ENCODE peak calls at places on chromosome 20, in five cellular contexts. F, U, D, G and R are unnamed samples.

GRCh38 chr20:9329356-9330092 is 184.9 kb upstream of the LAMP5 start:
- DNase-seq in D (no peak), F (no peak), U (no peak), G (no peak), R (peak)

GRCh38 chr20:7859371-7859802 is 80.9 kb downstream of the HAO1 start:
- DNase-seq in D (peak), F (peak), U (no peak), G (peak), R (peak)

GRCh38 chr20:33835773-33836172 is 24.6 kb downstream of the CHMP4B start:
- DNase-seq in F (no peak), D (no peak), G (no peak), U (no peak), R (peak)

GRCh38 chr20:40986774-40987173 is 41.8 kb upstream of the TOP1 start:
- DNase-seq in F (no peak), G (no peak), U (no peak), D (no peak), R (no peak)

GRCh38 chr20:49482621-49483017 is at the start of gene KCNB1:
- DNase-seq in F (peak), D (peak), G (peak), U (peak), R (peak)

GRCh38 chr20:59580208-59580980 is 23.9 kb upstream of the PHACTR3 start:
- DNase-seq in G (no peak), D (no peak), F (no peak), U (no peak), R (no peak)

GRCh38 chr20:34512266-34512954 is 3.8 kb upstream of the DYNLRB1 start:
- DNase-seq in F (no peak), D (peak), U (no peak), G (peak), R (no peak)

GRCh38 chr20:59320850-59321631 is 20.6 kb downstream of the EDN3 start:
- DNase-seq in U (no peak), D (no peak), F (no peak), G (no peak), R (no peak)

GRCh38 chr20:17662333-17663039 is 19.6 kb downstream of the RRBP1 start:
- DNase-seq in G (peak), U (no peak), D (peak), F (no peak), R (peak)

GRCh38 chr20:17543531-17543961 is 12.4 kb upstream of the BFSP1 start:
- DNase-seq in U (no peak), F (no peak), G (peak), D (peak), R (no peak)

GRCh38 chr20:62027698-62028321 is 37.9 kb downstream of the TAF4 start:
- DNase-seq in F (no peak), G (no peak), U (no peak), D (no peak), R (no peak)

GRCh38 chr20:5710551-5710950 is 39.6 kb upstream of the SHLD1 start:
- DNase-seq in G (no peak), D (no peak), F (no peak), U (no peak), R (no peak)

GRCh38 chr20:60926831-60927230 is 325.2 kb upstream of the CDH4 start:
- DNase-seq in G (no peak), U (no peak), F (no peak), D (no peak), R (no peak)

GRCh38 chr20:21323640-21324039 is 20.5 kb downstream of the XRN2 start:
- DNase-seq in G (peak), F (no peak), D (peak), U (no peak), R (no peak)

GRCh38 chr20:17610566-17611289 is 40.9 kb downstream of the DSTN start:
- DNase-seq in F (no peak), U (peak), G (no peak), D (no peak), R (no peak)

GRCh38 chr20:17228624-17229061 is 1.8 kb downstream of the PCSK2 start:
- DNase-seq in G (no peak), U (peak), D (no peak), F (no peak), R (peak)

GRCh38 chr20:50286609-50287008 is 96.0 kb downstream of the CEBPB start:
- DNase-seq in U (peak), F (no peak), D (peak), G (peak), R (peak)

GRCh38 chr20:23100754-23101107 is 14.6 kb upstream of the CD93 start:
- DNase-seq in D (no peak), G (no peak), F (no peak), U (no peak), R (no peak)

GRCh38 chr20:19945732-19946670 is 71.2 kb upstream of the NAA20 start:
- DNase-seq in D (no peak), U (no peak), F (no peak), G (no peak), R (no peak)
- H3K18ac ChIP-seq in D (no peak), U (no peak), F (no peak), G (no peak), R (no peak)

DNA sequence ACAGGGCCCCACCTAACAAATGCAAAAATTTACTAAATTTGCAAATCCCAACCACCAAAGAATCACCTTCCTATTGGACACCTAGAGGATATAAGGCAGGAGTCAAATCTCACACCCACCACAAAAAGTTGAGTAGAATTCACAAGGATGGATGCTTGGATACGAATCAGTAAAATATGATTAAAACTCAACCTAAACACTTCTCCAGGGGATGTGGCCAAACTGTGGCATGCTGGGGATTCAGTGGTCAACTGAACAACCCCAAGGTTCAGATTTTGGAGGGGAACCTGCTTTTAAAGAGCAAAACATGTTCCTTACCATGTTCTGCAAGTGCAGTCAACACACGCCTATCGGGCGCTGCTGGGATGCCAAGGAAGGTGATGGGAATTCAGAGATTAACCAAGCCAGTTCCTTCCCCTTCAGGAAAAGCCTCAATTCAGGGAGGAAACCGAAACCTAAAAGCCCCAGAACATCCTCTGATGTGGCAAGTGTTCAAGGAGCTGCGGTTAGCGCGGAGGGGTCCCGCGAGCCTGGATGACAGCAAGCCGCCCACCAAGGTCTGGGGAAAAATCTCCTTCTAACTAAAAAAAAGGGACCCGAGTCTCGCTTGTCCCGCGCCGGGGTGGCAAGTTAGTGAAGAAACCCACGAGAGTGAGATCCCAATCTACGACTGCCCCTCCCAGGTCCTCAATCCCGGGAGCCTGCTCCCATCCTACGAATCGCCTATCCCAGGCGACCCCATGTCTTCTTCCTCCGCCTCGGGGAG is 893 bp downstream of the SAMHD1 start:
- DNase-seq in D (peak), G (peak), U (peak), F (peak), R (peak)
- H3K9ac ChIP-seq in D (peak), G (peak), U (peak), F (peak), R (peak)

GRCh38 chr20:43140719-43141118 is 49.0 kb downstream of the PTPRT start:
- DNase-seq in G (no peak), D (no peak), F (no peak), U (no peak), R (no peak)
- H3K23ac ChIP-seq in G (no peak), D (no peak), F (no peak), U (no peak), R (no peak)

GRCh38 chr20:63497946-63498935 is 642 bp downstream of the EEF1A2 start:
- DNase-seq in D (peak), F (no peak), G (peak), U (peak), R (peak)

GRCh38 chr20:63495771-63496403 is 3.0 kb downstream of the EEF1A2 start:
- DNase-seq in U (peak), G (peak), F (peak), D (peak), R (peak)

GRCh38 chr20:63495167-63495720 is 3.6 kb downstream of the EEF1A2 start:
- DNase-seq in U (no peak), F (no peak), G (no peak), D (no peak), R (no peak)

GRCh38 chr20:63497138-63497945 is 1.5 kb downstream of the EEF1A2 start:
- DNase-seq in F (no peak), D (no peak), U (peak), G (no peak), R (no peak)

GRCh38 chr20:63496404-63497120 is 2.3 kb downstream of the EEF1A2 start:
- DNase-seq in G (no peak), U (peak), F (no peak), D (no peak), R (no peak)
- H3K18ac ChIP-seq in G (no peak), U (no peak), F (peak), D (no peak), R (no peak)

GRCh38 chr20:2507464-2507863 is 1.3 kb downstream of the ZNF343 start:
- DNase-seq in G (no peak), F (no peak), D (peak), U (no peak), R (no peak)

GRCh38 chr20:2509468-2509781 is 710 bp upstream of the ZNF343 start:
- DNase-seq in G (no peak), U (no peak), F (no peak), D (no peak), R (peak)

GRCh38 chr20:2507875-2508630 is 662 bp downstream of the ZNF343 start:
- DNase-seq in G (no peak), D (peak), F (no peak), U (no peak), R (no peak)

GRCh38 chr20:2509794-2510193 is 1.1 kb upstream of the ZNF343 start:
- DNase-seq in D (no peak), F (no peak), U (no peak), G (no peak), R (peak)

DNA sequence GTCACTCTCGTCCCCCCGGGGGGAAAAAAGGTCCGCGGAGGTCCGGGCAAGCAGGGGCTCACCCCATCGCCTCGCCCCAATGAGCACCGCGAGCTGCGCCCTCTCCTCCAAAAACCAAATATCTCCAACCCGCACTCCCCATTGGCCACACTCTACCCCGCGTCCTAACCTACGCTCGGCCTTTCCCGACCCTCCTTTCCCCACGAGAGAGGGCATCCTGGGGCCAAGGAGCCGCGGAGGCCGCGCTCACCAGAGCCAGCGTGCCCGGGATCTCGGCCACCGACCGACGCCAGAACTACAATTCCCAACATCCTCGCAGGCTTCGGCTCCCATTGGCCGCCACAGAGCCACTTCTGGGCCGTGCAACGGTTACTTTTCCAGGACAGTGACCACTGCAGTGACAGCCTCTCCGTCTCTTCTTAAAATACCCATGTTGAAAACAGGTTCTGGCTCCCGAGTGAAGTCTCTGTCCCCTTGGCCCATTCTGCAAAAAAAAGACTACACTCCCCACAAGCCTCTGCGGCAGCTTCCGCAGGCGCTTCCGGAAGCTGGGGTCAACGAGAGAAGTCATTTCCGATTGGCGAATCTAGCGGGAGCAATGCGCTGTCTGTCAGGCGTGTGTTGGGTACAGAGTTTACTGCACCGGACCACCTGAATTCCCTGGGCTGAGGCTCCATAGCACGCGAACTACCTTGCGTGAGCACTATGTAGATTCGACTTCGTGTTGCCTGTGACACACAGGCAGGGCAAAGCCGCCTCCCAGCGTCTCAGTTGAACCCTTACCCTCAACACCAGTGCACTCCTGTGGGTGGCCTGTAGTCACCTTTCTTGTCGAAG is at the start of gene ZNF343:
- DNase-seq in F (peak), U (peak), D (peak), G (peak), R (peak)
- H3K9ac ChIP-seq in F (peak), U (peak), D (peak), G (peak), R (peak)

GRCh38 chr20:47216819-47217410 is 139.6 kb downstream of the ZMYND8 start:
- DNase-seq in F (no peak), D (no peak), G (no peak), U (no peak), R (no peak)
- H3K23ac ChIP-seq in F (no peak), D (no peak), G (no peak), U (no peak), R (no peak)

DNA sequence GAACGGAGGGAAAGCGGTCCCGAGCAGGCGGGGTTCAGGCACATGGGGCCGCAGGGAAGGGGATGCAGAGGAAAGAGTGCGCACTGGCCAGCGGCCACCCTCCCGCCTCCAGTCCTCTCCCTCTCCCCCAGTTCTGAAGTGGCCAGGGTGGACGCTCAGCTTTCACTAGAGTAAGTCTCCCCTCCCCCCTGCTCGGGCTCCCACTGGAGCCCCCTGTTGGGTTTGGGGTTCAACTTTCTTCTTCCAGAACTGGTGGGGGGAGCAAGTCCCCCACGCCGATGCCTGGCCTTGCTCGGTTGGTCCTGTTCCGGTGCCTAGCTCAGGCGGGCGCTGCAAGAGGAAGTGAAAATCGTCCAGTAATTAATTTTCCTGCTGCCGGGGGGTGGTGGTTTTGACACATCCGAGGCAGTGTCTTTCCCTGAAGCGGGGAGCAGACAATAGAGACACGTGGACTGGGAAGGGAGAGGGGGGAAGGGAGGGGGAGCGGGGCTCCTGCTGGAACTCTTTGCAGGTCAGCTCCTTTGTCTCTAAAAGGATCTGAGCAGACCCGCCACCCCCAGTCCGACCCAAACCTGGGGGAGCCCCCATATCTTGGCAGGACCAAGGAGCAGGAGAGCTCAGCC is 824 bp upstream of the SCRT2 start:
- DNase-seq in D (no peak), F (no peak), G (no peak), U (no peak), R (no peak)
- H3K18ac ChIP-seq in D (no peak), F (peak), G (no peak), U (no peak), R (no peak)

GRCh38 chr20:10565922-10566897 is 107.6 kb downstream of the JAG1 start:
- DNase-seq in F (no peak), U (no peak), D (peak), G (no peak), R (no peak)
- H3K9ac ChIP-seq in F (no peak), U (no peak), D (no peak), G (peak), R (no peak)

DNA sequence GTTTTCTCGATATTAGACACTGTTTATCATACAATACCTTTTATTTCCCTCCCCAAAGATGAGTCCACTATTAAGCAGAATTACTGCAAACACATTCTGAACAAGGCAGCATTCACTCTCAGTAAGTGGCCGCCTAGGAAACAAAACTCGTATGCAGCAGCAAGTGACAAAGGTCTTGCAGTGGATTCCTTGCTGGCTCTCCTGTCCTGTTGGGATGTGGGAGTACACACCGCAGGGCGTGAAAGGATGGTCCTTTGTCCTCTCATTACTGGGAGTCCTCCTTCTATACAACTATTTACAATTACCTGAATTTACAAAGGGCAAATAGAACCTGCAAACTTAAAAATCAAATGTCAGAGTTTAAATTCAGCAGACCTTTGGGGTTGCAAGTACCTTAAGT is 16.1 kb downstream of the CTCFL start:
- DNase-seq in D (no peak), F (no peak), U (no peak), G (no peak), R (no peak)
- H3K23ac ChIP-seq in D (no peak), F (no peak), U (no peak), G (no peak), R (no peak)